ENCODE peak calls at places on chromosomes 6 and 20, in seven cellular contexts. T, R, D, J, L, N and Z are unnamed samples.

GRCh38 chr6:44142835-44143234 is 15.5 kb downstream of the TMEM63B start:
- DNase-seq in T (no peak), R (no peak), D (no peak), J (no peak), L (no peak), N (no peak), Z (no peak)

GRCh38 chr20:18628330-18628941 is 40.6 kb downstream of the DTD1 start:
- DNase-seq in T (no peak), R (peak; percentile 44), D (peak; percentile 21), J (no peak), L (no peak), N (peak; percentile 80), Z (no peak)

GRCh38 chr6:131663578-131664165 is 26.6 kb downstream of the ENPP3 start:
- DNase-seq in T (no peak), R (no peak), D (no peak), J (no peak), L (no peak), N (no peak), Z (no peak)

GRCh38 chr20:36936341-36936740 is 15.2 kb downstream of the SAMHD1 start:
- DNase-seq in T (no peak), R (no peak), D (no peak), J (no peak), L (no peak), N (no peak), Z (no peak)

GRCh38 chr20:56350842-56351241 is 7.9 kb upstream of the FAM210B start:
- DNase-seq in T (no peak), R (no peak), D (no peak), J (no peak), L (no peak), N (no peak), Z (no peak)

GRCh38 chr6:169702640-169703246 is 817 bp downstream of the C6orf120 start:
- DNase-seq in T (peak; percentile 35), R (peak; percentile 34), D (no peak), J (peak; percentile 20), L (peak; percentile 44), N (peak; percentile 44), Z (no peak)

GRCh38 chr6:36209606-36210005 is 13.1 kb downstream of the BRPF3 start:
- DNase-seq in T (no peak), R (no peak), D (no peak), J (no peak), L (no peak), N (no peak), Z (no peak)

GRCh38 chr20:49166534-49167449 is 21.3 kb downstream of the STAU1 start:
- DNase-seq in T (no peak), R (no peak), D (no peak), J (no peak), L (no peak), N (no peak), Z (no peak)

GRCh38 chr20:41483553-41483930 is 116.9 kb upstream of the EMILIN3 start:
- DNase-seq in T (no peak), R (no peak), D (peak; percentile 43), J (no peak), L (no peak), N (no peak), Z (no peak)

GRCh38 chr6:32995448-32995847 is 13.9 kb downstream of the HLA-DOA start:
- DNase-seq in T (no peak), R (no peak), D (no peak), J (no peak), L (no peak), N (no peak), Z (no peak)

GRCh38 chr20:50270569-50270968 is 79.9 kb downstream of the CEBPB start:
- DNase-seq in T (peak; percentile 78), R (no peak), D (no peak), J (peak; percentile 48), L (no peak), N (no peak), Z (no peak)

GRCh38 chr6:31350973-31351733 is 5.8 kb downstream of the HLA-B start:
- DNase-seq in T (no peak), R (no peak), D (no peak), J (no peak), L (no peak), N (no peak), Z (no peak)

GRCh38 chr6:138724015-138724414 is 49.6 kb upstream of the CCDC28A start:
- DNase-seq in T (peak; percentile 36), R (peak; percentile 28), D (no peak), J (peak; percentile 39), L (no peak), N (no peak), Z (peak; percentile 70)

GRCh38 chr20:37757550-37757949 is 63.7 kb downstream of the CTNNBL1 start:
- DNase-seq in T (no peak), R (no peak), D (no peak), J (no peak), L (no peak), N (peak; percentile 16), Z (no peak)

GRCh38 chr20:31704225-31705119 is 18.2 kb downstream of the BCL2L1 start:
- DNase-seq in T (no peak), R (peak; percentile 80), D (peak; percentile 96), J (peak; percentile 34), L (peak; percentile 98), N (peak; percentile 67), Z (no peak)

GRCh38 chr20:1876975-1877603 is 18.1 kb upstream of the SIRPA start:
- DNase-seq in T (no peak), R (no peak), D (peak; percentile 73), J (no peak), L (no peak), N (peak; percentile 37), Z (no peak)

GRCh38 chr6:157134402-157135074 is 188.8 kb downstream of the TMEM242 start:
- DNase-seq in T (no peak), R (no peak), D (no peak), J (no peak), L (no peak), N (no peak), Z (no peak)

GRCh38 chr20:11652128-11652527 is 265.6 kb upstream of the BTBD3 start:
- DNase-seq in T (no peak), R (no peak), D (no peak), J (no peak), L (no peak), N (no peak), Z (no peak)

GRCh38 chr6:1400126-1400850 is 10.9 kb downstream of the FOXF2 start:
- DNase-seq in T (no peak), R (peak; percentile 16), D (no peak), J (no peak), L (no peak), N (no peak), Z (no peak)

GRCh38 chr20:33437141-33437911 is 6.2 kb downstream of the SNTA1 start:
- DNase-seq in T (no peak), R (no peak), D (no peak), J (peak; percentile 75), L (no peak), N (no peak), Z (peak; percentile 93)

GRCh38 chr20:17654649-17655285 is 27.3 kb downstream of the RRBP1 start:
- DNase-seq in T (peak; percentile 29), R (no peak), D (peak; percentile 37), J (no peak), L (no peak), N (peak; percentile 91), Z (peak; percentile 71)

DNA sequence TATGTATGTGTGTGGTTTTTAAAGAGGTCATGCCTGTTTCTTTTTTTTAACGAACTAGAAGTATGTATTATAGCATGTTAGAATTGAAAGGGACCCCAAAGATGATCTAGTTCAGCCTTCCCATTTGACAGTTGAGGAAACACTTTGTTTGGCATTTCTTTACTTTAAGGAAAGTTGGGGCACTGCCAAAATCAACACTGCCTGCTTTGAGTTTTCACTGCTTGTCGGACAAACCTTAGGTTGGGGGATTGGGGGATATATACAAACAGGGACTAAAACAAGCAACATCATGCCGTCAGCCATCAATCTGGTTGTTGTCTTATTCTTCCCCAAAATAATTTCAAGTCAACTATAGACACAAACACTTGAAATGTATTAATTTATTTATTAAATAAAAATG is 14.1 kb upstream of the CALHM6 start:
- DNase-seq in T (no peak), R (no peak), D (no peak), J (no peak), L (no peak), N (no peak), Z (no peak)
- H3K4me1 ChIP-seq in T (peaks cover 61% of the 10 kb centered on the region), R (no peaks in the 10 kb centered on the region), D (peaks cover 22% of the 10 kb centered on the region), J (no peaks in the 10 kb centered on the region), L (peaks cover 26% of the 10 kb centered on the region), N (peaks cover 12% of the 10 kb centered on the region), Z (no peaks in the 10 kb centered on the region)

DNA sequence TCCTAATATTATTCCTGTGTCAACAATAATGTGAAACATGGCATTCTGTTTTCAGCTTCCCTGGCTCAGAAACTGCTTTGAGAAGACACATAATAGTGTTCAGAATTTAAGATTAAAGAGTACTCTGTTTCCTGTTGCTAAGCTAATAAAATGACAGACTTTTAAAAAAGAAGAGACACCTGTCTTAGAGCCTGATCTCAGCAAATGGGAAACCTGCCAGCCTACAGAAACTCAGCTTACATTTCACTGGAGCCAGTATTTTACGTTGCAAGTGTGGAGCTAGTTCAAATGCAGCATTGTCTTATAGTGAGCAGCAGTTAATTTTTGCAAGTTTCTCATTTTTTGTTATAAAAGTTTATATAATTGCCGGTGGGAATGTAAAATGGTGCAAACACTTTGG is 28.8 kb downstream of the KIZ start:
- DNase-seq in T (no peak), R (no peak), D (no peak), J (no peak), L (no peak), N (no peak), Z (no peak)
- TF ChIP-seq CTCF in T (no peak), R (no peak), D (no peak), J (no peak), L (no peak), N (no peak), Z (no peak)

DNA sequence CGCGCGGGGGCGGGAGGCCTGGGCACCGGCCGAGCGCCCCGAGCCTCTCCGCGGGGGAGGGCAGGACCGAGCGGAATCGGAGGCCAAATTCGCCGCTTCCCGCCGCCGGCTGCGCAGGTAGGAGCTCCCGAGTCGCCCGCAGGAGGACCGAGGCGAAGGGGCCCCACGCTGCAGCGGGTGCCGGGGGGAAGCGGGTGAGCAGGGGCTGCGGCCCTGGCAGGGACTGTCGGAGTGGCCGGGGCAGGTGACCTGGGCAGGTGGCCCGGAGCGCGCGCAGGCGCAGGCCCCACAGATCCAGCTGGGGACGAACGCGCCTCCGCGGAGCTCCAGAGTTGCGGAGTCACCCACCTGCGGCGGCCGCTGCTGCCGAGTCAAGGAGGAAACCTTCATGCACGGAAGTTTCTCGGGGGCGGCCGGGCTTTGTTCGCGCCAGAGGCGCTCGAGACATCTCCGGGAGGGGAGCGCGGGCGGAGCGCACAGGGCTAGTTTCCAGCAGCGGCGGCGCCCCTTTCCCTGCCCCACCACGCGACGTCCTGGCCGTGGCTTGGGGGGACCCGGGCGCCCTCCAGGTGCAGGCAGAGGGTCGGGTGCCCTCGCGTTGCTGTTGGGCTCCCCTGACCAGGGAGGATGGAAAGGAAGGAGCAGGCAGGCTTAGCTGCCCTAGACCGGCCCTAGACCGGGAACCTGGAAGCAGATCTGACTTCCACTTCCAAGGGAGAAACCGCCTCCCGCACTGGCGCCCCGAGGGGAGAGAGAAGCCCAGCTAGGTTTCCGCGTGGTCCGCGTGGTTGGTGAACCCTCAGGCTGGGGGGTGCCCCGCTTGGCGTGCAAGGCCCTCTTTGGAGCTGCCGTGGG is 590 bp downstream of the SLCO4A1 start:
- DNase-seq in T (no peak), R (peak; percentile 76), D (peak; percentile 40), J (no peak), L (peak; percentile 50), N (peak; percentile 61), Z (no peak)
- H3K4me1 ChIP-seq in T (peaks cover 67% of the 10 kb centered on the region), R (peaks cover 66% of the 10 kb centered on the region), D (peaks cover 5% of the 10 kb centered on the region), J (peaks cover 69% of the 10 kb centered on the region), L (peaks cover 49% of the 10 kb centered on the region), N (peaks cover 7% of the 10 kb centered on the region), Z (peaks cover 31% of the 10 kb centered on the region)

DNA sequence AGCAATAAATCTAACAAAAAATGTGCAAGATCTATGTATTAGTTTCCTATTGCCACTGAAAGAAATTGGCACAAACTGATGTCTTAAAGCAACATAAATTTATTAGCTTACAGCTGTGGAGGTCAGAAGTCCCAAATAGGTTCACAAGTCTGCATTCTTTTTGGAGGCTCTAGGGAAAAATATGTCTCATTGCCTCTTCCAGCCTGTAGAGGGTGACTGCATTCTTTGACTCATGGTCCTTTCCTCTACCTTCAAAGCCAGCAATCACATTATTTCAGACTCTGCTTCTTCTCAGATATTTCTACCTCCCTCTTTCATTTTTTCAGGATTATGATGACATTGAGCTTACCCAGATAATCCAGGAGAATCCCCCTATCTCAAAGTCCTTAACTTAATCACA is 1531.1 kb downstream of the KHDRBS2 start:
- DNase-seq in T (no peak), R (no peak), D (no peak), J (no peak), L (no peak), N (peak; percentile 35), Z (no peak)
- TF ChIP-seq CTCF in T (no peak), R (no peak), D (no peak), J (no peak), L (peak; percentile 16), N (peak; percentile 36), Z (no peak)